ENCODE peak calls at places on chromosomes 5 and 9, in nine cellular contexts. U is CD8-positive, alpha-beta T cell; X is left ventricle myocardium inferior; J is cardiac muscle cell; T is uterus; H is neural progenitor cell; C is thyroid gland; O is GM23338; S is colonic mucosa. B is an unnamed sample. For H3K4me1, the result is how much of the 10 kb centered on the place peaks cover.

GRCh38 chr9:112002847-112003457 is 106.3 kb downstream of the UGCG start:
- DNase-seq in U (no peak), X (no peak), J (no peak), T (no peak), H (no peak), C (no peak), O (no peak), S (no peak), B (no peak)

GRCh38 chr5:42277293-42277692 is 145.9 kb upstream of the GHR start:
- DNase-seq in U (no peak), X (no peak), J (no peak), T (no peak), H (no peak), C (no peak), O (no peak), S (no peak), B (no peak)

GRCh38 chr9:4829956-4830355 is 37.2 kb downstream of the RCL1 start:
- DNase-seq in U (no peak), X (no peak), J (no peak), T (no peak), H (no peak), C (no peak), O (no peak), S (no peak), B (no peak)

GRCh38 chr5:154824070-154824469 is 26.3 kb downstream of the FAXDC2 start:
- DNase-seq in U (no peak), X (no peak), J (no peak), T (no peak), H (no peak), C (no peak), O (no peak), S (no peak), B (no peak)

GRCh38 chr9:130209422-130209821 is 37.2 kb downstream of the NCS1 start:
- DNase-seq in U (no peak), X (no peak), J (no peak), T (peak), H (no peak), C (peak), O (no peak), S (no peak), B (no peak)

GRCh38 chr5:150384701-150385100 is 27.2 kb downstream of the TCOF1 start:
- DNase-seq in U (no peak), X (no peak), J (no peak), T (no peak), H (no peak), C (no peak), O (no peak), S (no peak), B (no peak)

GRCh38 chr9:101512116-101512515 is 21.5 kb upstream of the RNF20 start:
- DNase-seq in U (no peak), X (no peak), J (no peak), T (no peak), H (no peak), C (no peak), O (peak), S (no peak), B (no peak)

GRCh38 chr5:180601591-180602480 is 10.5 kb upstream of the SCGB3A1 start:
- DNase-seq in U (no peak), X (no peak), J (no peak), T (no peak), H (no peak), C (peak), O (no peak), S (no peak), B (no peak)

GRCh38 chr9:115921301-115921700 is 232.3 kb upstream of the PAPPA start:
- DNase-seq in U (no peak), X (no peak), J (peak), T (no peak), H (no peak), C (no peak), O (no peak), S (no peak), B (no peak)

GRCh38 chr5:174798411-174798930 is 74.1 kb downstream of the MSX2 start:
- DNase-seq in U (no peak), X (no peak), J (peak), T (no peak), H (no peak), C (no peak), O (no peak), S (no peak), B (no peak)

GRCh38 chr5:94285984-94286383 is 332.4 kb downstream of the KIAA0825 start:
- DNase-seq in U (no peak), X (no peak), J (no peak), T (no peak), H (no peak), C (no peak), O (no peak), S (no peak), B (no peak)

GRCh38 chr9:89534464-89534863 is 36.6 kb upstream of the SEMA4D start:
- DNase-seq in U (no peak), X (no peak), J (no peak), T (no peak), H (no peak), C (no peak), O (no peak), S (no peak), B (no peak)

GRCh38 chr9:124006448-124007156 is 5.0 kb upstream of the LHX2 start:
- DNase-seq in U (no peak), X (no peak), J (no peak), T (no peak), H (peak), C (no peak), O (peak), S (no peak), B (no peak)

GRCh38 chr5:133828727-133829126 is 139.7 kb downstream of the C5orf15 start:
- DNase-seq in U (no peak), X (no peak), J (no peak), T (no peak), H (no peak), C (no peak), O (peak), S (no peak), B (no peak)

GRCh38 chr9:7799234-7799933 is at the start of gene DMAC1:
- DNase-seq in U (peak), X (peak), J (peak), T (peak), H (peak), C (peak), O (peak), S (peak), B (peak)

GRCh38 chr5:123916331-123917121 is 404.5 kb downstream of the CSNK1G3 start:
- DNase-seq in U (no peak), X (no peak), J (peak), T (no peak), H (no peak), C (no peak), O (no peak), S (no peak), B (no peak)

GRCh38 chr9:69019808-69020207 is 5.9 kb upstream of the PRKACG start:
- DNase-seq in U (peak), X (no peak), J (no peak), T (no peak), H (no peak), C (no peak), O (no peak), S (no peak), B (no peak)

GRCh38 chr5:96629774-96630173 is 32.4 kb upstream of the CAST start:
- DNase-seq in U (no peak), X (no peak), J (peak), T (no peak), H (peak), C (no peak), O (no peak), S (no peak), B (peak)

GRCh38 chr5:147998704-147999103 is 65.1 kb upstream of the SPINK5 start:
- DNase-seq in U (no peak), X (no peak), J (no peak), T (no peak), H (no peak), C (no peak), O (no peak), S (no peak), B (no peak)

GRCh38 chr5:169592937-169593650 is 9.5 kb downstream of the SPDL1 start:
- DNase-seq in U (no peak), X (no peak), J (no peak), T (no peak), H (no peak), C (no peak), O (no peak), S (no peak), B (no peak)

GRCh38 chr9:79123419-79123818 is 448.3 kb upstream of the TLE4 start:
- DNase-seq in U (no peak), X (no peak), J (peak), T (no peak), H (no peak), C (no peak), O (no peak), S (no peak), B (no peak)

GRCh38 chr9:75000835-75001234 is 27.3 kb downstream of the CARNMT1 start:
- DNase-seq in U (no peak), X (no peak), J (no peak), T (no peak), H (no peak), C (no peak), O (no peak), S (no peak), B (no peak)

GRCh38 chr9:75002422-75003023 is 25.6 kb downstream of the CARNMT1 start:
- DNase-seq in U (no peak), X (no peak), J (no peak), T (no peak), H (no peak), C (no peak), O (no peak), S (no peak), B (no peak)

GRCh38 chr9:75001719-75002421 is 26.2 kb downstream of the CARNMT1 start:
- DNase-seq in U (no peak), X (no peak), J (peak), T (no peak), H (peak), C (no peak), O (peak), S (peak), B (no peak)
- TF ChIP-seq CTCF in U (peak), X (peak), J (peak), T (peak), H (peak), C (peak), O (peak), S (peak), B (peak)

GRCh38 chr5:52842111-52842510 is 54.4 kb downstream of the ITGA1 start:
- DNase-seq in U (no peak), X (no peak), J (no peak), T (no peak), H (no peak), C (no peak), O (no peak), S (no peak), B (no peak)
- H3K4me1 ChIP-seq in U (under half), X (half or more), J (under half), T (under half), H (under half), C (under half), O (under half), S (under half), B (under half)

GRCh38 chr9:87267701-87268100 is 230.0 kb upstream of the DAPK1 start:
- DNase-seq in U (no peak), X (peak), J (peak), T (peak), H (no peak), C (no peak), O (no peak), S (no peak), B (no peak)

GRCh38 chr9:87269777-87270176 is 227.9 kb upstream of the DAPK1 start:
- DNase-seq in U (no peak), X (no peak), J (no peak), T (no peak), H (no peak), C (no peak), O (no peak), S (no peak), B (no peak)

GRCh38 chr9:87271696-87272477 is 225.8 kb upstream of the DAPK1 start:
- DNase-seq in U (no peak), X (no peak), J (no peak), T (no peak), H (no peak), C (no peak), O (no peak), S (no peak), B (no peak)

GRCh38 chr9:87269296-87269695 is 228.4 kb upstream of the DAPK1 start:
- DNase-seq in U (no peak), X (no peak), J (no peak), T (no peak), H (no peak), C (no peak), O (no peak), S (no peak), B (no peak)

DNA sequence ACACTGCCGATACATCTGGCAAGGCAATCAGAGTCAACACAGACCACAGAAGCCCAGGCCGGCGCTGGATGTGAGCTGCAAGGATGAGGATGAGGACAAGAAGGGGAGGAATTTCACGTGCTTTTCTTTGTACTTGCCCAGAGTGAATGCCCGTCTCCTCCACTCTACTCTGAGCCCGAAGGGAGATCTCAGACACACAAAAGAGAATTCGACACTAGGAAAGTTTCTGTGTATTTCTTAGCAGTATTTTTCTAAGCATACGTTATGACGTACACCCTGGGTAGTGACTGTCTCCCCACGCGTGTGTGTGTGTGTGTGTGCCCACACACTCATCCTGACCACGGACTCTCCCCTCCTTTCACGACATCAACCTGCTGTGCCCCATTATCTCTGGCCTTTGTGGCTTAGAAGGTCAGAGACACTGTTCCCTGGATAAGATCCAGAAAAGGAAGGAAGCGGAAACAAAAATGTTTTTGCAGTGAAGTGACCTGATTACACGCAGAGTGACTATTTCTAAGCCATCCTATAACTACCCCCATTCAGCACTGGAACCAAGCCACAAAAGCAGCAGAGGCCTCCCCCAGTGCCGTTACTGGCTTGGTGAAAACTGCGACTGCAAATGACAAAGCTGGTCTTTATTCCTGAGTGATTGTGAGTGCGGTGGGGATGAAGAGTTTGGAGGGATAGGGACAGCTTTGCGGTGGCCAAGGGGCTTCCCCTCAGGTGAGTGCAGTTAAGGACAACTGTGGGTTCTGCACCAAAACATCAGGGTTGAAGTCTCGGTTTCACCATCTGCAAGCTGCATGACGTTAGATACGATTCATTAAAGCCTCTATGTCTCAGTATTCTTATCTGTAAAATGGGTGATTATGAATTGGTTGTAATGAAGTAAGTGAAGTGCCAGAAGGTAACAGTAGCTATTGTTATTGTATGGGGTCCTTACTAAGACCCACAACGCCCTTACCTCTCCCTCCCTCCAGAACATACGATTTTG is 227.1 kb upstream of the DAPK1 start:
- DNase-seq in U (no peak), X (peak), J (peak), T (peak), H (peak), C (peak), O (peak), S (no peak), B (no peak)
- H3K4me3 ChIP-seq in U (no peak), X (peak), J (no peak), T (no peak), H (no peak), C (no peak), O (no peak), S (no peak), B (no peak)

GRCh38 chr9:74935008-74935407 is 17.7 kb downstream of the C9orf40 start:
- DNase-seq in U (no peak), X (no peak), J (no peak), T (no peak), H (no peak), C (no peak), O (no peak), S (no peak), B (no peak)
- TF ChIP-seq CTCF in U (no peak), X (no peak), J (no peak), T (no peak), H (no peak), C (no peak), O (no peak), S (no peak), B (no peak)

GRCh38 chr9:34463901-34464232 is 5.3 kb downstream of the DNAI1 start:
- DNase-seq in U (no peak), X (no peak), J (no peak), T (no peak), H (no peak), C (no peak), O (no peak), S (no peak), B (no peak)
- H3K4me1 ChIP-seq in U (under half), X (under half), J (under half), T (under half), H (under half), C (under half), O (under half), S (under half), B (under half)

DNA sequence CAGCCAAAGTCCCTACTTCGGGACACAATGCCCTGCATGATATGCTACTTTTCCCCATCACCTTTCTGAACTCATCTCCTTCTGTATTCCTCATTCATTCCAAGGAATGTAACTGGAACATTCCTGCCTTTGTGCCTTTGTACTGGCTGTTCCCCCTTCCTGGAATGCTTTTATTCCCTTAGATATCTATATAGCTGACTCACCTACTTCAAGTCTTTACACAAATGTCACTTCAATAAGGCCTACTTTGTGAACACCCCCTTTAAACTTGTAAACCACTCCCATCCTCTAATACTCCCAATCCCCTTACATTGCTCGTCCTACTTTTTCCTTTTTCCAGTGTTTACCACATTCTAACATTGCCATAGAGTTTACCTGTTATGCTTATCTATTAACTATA is 2.4 kb downstream of the NOL6 start:
- DNase-seq in U (no peak), X (no peak), J (no peak), T (no peak), H (no peak), C (no peak), O (no peak), S (no peak), B (no peak)
- H3K4me3 ChIP-seq in U (no peak), X (no peak), J (no peak), T (no peak), H (no peak), C (no peak), O (no peak), S (no peak), B (no peak)

GRCh38 chr5:38780950-38781349 is 64.9 kb upstream of the OSMR start:
- DNase-seq in U (no peak), X (peak), J (peak), T (peak), H (no peak), C (peak), O (no peak), S (peak), B (peak)
- TF ChIP-seq CTCF in U (no peak), X (peak), J (peak), T (no peak), H (no peak), C (peak), O (no peak), S (no peak), B (no peak)

B was measured in lung.